ENCODE peak calls at places on chromosomes 11 and 22, in ten cellular contexts. P is activated T-cell treated with anti-CD3 and anti-CD28 coated beads, Interleukin-2, amount 50 U/mL, for 72 hours; Z is astrocyte of the cerebellum; F is AG09309; R is stomach; E is activated CD4-positive, alpha-beta T cell treated with anti-CD3 and anti-CD28 coated beads, Interleukin-2, amount 50 U/mL, for 48 hours; M is neuronal stem cell; V is CD4-positive, alpha-beta T cell; X is choroid plexus epithelial cell; S is stimulated activated CD8-positive, alpha-beta memory T cell treated with anti-CD3 and anti-CD28 coated beads, Interleukin-4, amount 100 ng/mL, for 1 hour. H is an unnamed sample.

GRCh38 chr11:22177186-22177585 is 15.7 kb upstream of the ANO5 start:
- DNase-seq in P (no peak), Z (no peak), F (no peak), R (no peak), E (no peak), M (no peak), V (no peak), X (no peak), S (no peak), H (no peak)

GRCh38 chr11:87445002-87445401 is 407.3 kb downstream of the TMEM135 start:
- DNase-seq in P (no peak), Z (peak; percentile 6), F (no peak), R (no peak), E (no peak), M (no peak), V (no peak), X (peak; percentile 46), S (no peak), H (no peak)

GRCh38 chr22:32413715-32414114 is 1.7 kb upstream of the RTCB start:
- DNase-seq in P (no peak), Z (no peak), F (no peak), R (no peak), E (no peak), M (no peak), V (no peak), X (peak; percentile 69), S (no peak), H (no peak)

GRCh38 chr11:113632981-113633380 is 73.1 kb downstream of the TMPRSS5 start:
- DNase-seq in P (no peak), Z (no peak), F (no peak), R (no peak), E (no peak), M (no peak), V (no peak), X (peak; percentile 32), S (no peak), H (no peak)

GRCh38 chr11:44298862-44299261 is 11.1 kb downstream of the ALX4 start:
- DNase-seq in P (no peak), Z (no peak), F (no peak), R (no peak), E (no peak), M (no peak), V (no peak), X (no peak), S (no peak), H (no peak)

GRCh38 chr11:111840143-111840542 is 31.2 kb downstream of the ALG9 start:
- DNase-seq in P (no peak), Z (peak; percentile 64), F (no peak), R (no peak), E (no peak), M (peak; percentile 23), V (no peak), X (peak; percentile 85), S (no peak), H (no peak)

GRCh38 chr11:94193288-94193687 is 64.6 kb downstream of the PANX1 start:
- DNase-seq in P (no peak), Z (peak; percentile 81), F (no peak), R (no peak), E (no peak), M (no peak), V (no peak), X (no peak), S (no peak), H (no peak)

GRCh38 chr11:112255075-112255739 is 5.5 kb downstream of the PLET1 start:
- DNase-seq in P (no peak), Z (peak; percentile 81), F (peak; percentile 53), R (no peak), E (no peak), M (no peak), V (no peak), X (peak; percentile 87), S (no peak), H (no peak)

GRCh38 chr11:70145025-70145529 is 58.0 kb upstream of the FADD start:
- DNase-seq in P (no peak), Z (no peak), F (no peak), R (no peak), E (no peak), M (no peak), V (no peak), X (no peak), S (no peak), H (no peak)

GRCh38 chr11:61149624-61150615 is 11.3 kb downstream of the VPS37C start:
- DNase-seq in P (no peak), Z (no peak), F (no peak), R (peak; percentile 56), E (no peak), M (no peak), V (no peak), X (peak; percentile 29), S (no peak), H (no peak)

GRCh38 chr22:41780714-41781507 is 19.6 kb upstream of the CCDC134 start:
- DNase-seq in P (peak; percentile 94), Z (no peak), F (no peak), R (peak; percentile 67), E (peak; percentile 92), M (no peak), V (peak; percentile 88), X (peak; percentile 63), S (peak; percentile 76), H (peak; percentile 79)

GRCh38 chr11:76049506-76049905 is 156.8 kb downstream of the WNT11 start:
- DNase-seq in P (no peak), Z (no peak), F (no peak), R (no peak), E (no peak), M (no peak), V (no peak), X (no peak), S (no peak), H (no peak)

H was measured in T-helper 17 cell.